ENCODE peak calls at places on chromosomes 16 and 17, in four cellular contexts. C is adrenal gland, S is cardiac muscle cell, H is aorta. F is an unnamed sample.
A peak's percentile ranks its signal among the peaks of the same experiment; 100 is the strongest.

GRCh38 chr16:85225721-85226120 is 113.4 kb upstream of the CIBAR2 start:
- DNase-seq in C (no peak), S (no peak), H (no peak), F (no peak)

GRCh38 chr17:45200701-45201100 is 21.0 kb upstream of the FMNL1 start:
- DNase-seq in C (no peak), S (no peak), H (no peak), F (peak; percentile 70)

GRCh38 chr17:14396542-14396941 is 95.7 kb downstream of the HS3ST3B1 start:
- DNase-seq in C (no peak), S (no peak), H (no peak), F (no peak)

GRCh38 chr16:50596762-50597450 is 48.7 kb downstream of the NKD1 start:
- DNase-seq in C (no peak), S (no peak), H (peak; percentile 57), F (peak; percentile 41)

GRCh38 chr16:57477531-57478202 is 8.6 kb downstream of the DOK4 start:
- DNase-seq in C (no peak), S (peak; percentile 46), H (peak; percentile 79), F (no peak)

GRCh38 chr17:74454197-74455024 is 12.0 kb upstream of the CD300A start:
- DNase-seq in C (peak; percentile 95), S (no peak), H (peak; percentile 96), F (peak; percentile 98)

GRCh38 chr17:48637323-48638260 is 11.4 kb upstream of the HOXB9 start:
- DNase-seq in C (no peak), S (no peak), H (peak; percentile 31), F (no peak)

GRCh38 chr16:58462997-58463891 is 36.7 kb upstream of the NDRG4 start:
- DNase-seq in C (peak; percentile 75), S (peak; percentile 65), H (no peak), F (peak; percentile 39)

GRCh38 chr17:81457917-81458555 is 54.6 kb downstream of the ACTG1 start:
- DNase-seq in C (no peak), S (no peak), H (no peak), F (no peak)

GRCh38 chr16:68386628-68387027 is 61.7 kb downstream of the SMPD3 start:
- DNase-seq in C (no peak), S (no peak), H (peak; percentile 59), F (no peak)

GRCh38 chr16:67842509-67843342 is 606 bp downstream of the THAP11 start:
- DNase-seq in C (peak; percentile 79), S (peak; percentile 59), H (peak; percentile 83), F (peak; percentile 65)

GRCh38 chr17:80901319-80901718 is 90.3 kb upstream of the CHMP6 start:
- DNase-seq in C (no peak), S (no peak), H (no peak), F (no peak)

GRCh38 chr16:56732832-56733231 is 2.9 kb downstream of the NUP93 start:
- DNase-seq in C (no peak), S (no peak), H (no peak), F (no peak)

GRCh38 chr16:76450890-76451289 is 173.7 kb downstream of the CNTNAP4 start:
- DNase-seq in C (no peak), S (no peak), H (no peak), F (no peak)

GRCh38 chr17:48127371-48128051 is 19.9 kb downstream of the SNX11 start:
- DNase-seq in C (no peak), S (no peak), H (no peak), F (no peak)

GRCh38 chr16:72442381-72443158 is 270.6 kb upstream of the PMFBP1 start:
- DNase-seq in C (no peak), S (no peak), H (no peak), F (no peak)

GRCh38 chr17:2828396-2829038 is 32.3 kb downstream of the RAP1GAP2 start:
- DNase-seq in C (peak; percentile 82), S (peak; percentile 79), H (peak; percentile 92), F (peak; percentile 89)

GRCh38 chr16:14111713-14112538 is 40.8 kb downstream of the MRTFB start:
- DNase-seq in C (peak; percentile 71), S (no peak), H (peak; percentile 77), F (peak; percentile 44)

GRCh38 chr17:53950207-53950857 is 127.6 kb downstream of the KIF2B start:
- DNase-seq in C (no peak), S (peak; percentile 51), H (no peak), F (no peak)

GRCh38 chr16:10744370-10745030 is 858 bp downstream of the NUBP1 start:
- DNase-seq in C (peak; percentile 54), S (no peak), H (peak; percentile 67), F (no peak)

GRCh38 chr17:5841862-5842261 is 228.3 kb upstream of the WSCD1 start:
- DNase-seq in C (no peak), S (no peak), H (no peak), F (no peak)

GRCh38 chr17:18319604-18320256 is 4.6 kb downstream of the SMCR8 start:
- DNase-seq in C (peak; percentile 78), S (peak; percentile 69), H (peak; percentile 67), F (no peak)

GRCh38 chr16:86573646-86574508 is 4.5 kb upstream of the FOXL1 start:
- DNase-seq in C (no peak), S (no peak), H (no peak), F (no peak)

GRCh38 chr16:68190745-68191510 is 45.0 kb downstream of the ESRP2 start:
- DNase-seq in C (no peak), S (no peak), H (no peak), F (no peak)

GRCh38 chr16:10352262-10352661 is 33.6 kb upstream of the ATF7IP2 start:
- DNase-seq in C (no peak), S (no peak), H (no peak), F (no peak)

GRCh38 chr17:40122466-40122943 is 734 bp downstream of the MSL1 start:
- DNase-seq in C (peak; percentile 68), S (peak; percentile 78), H (peak; percentile 88), F (peak; percentile 85)

GRCh38 chr17:1473841-1474240 is 17.8 kb upstream of the CRK start:
- DNase-seq in C (no peak), S (no peak), H (no peak), F (no peak)

GRCh38 chr17:17239832-17240231 is 2.9 kb upstream of the FLCN start:
- DNase-seq in C (no peak), S (no peak), H (no peak), F (no peak)

GRCh38 chr16:89383095-89384003 is 107.0 kb downstream of the ANKRD11 start:
- DNase-seq in C (peak; percentile 84), S (peak; percentile 81), H (peak; percentile 66), F (peak; percentile 80)
- H3K4me1 ChIP-seq in C (peaks cover 32% of the 10 kb centered on the region), S (peaks cover 46% of the 10 kb centered on the region), H (no peaks in the 10 kb centered on the region), F (peaks cover 36% of the 10 kb centered on the region)

GRCh38 chr16:25868041-25868600 is 176.4 kb downstream of the HS3ST4 start:
- DNase-seq in C (no peak), S (no peak), H (no peak), F (no peak)
- H3K4me3 ChIP-seq in C (no peak overlapping the region), S (no peak overlapping the region), H (no peak overlapping the region), F (no peak overlapping the region)

GRCh38 chr17:29591737-29592624 is 951 bp upstream of the ANKRD13B start:
- DNase-seq in C (peak; percentile 93), S (peak; percentile 93), H (peak; percentile 96), F (peak; percentile 97)

GRCh38 chr17:29594441-29595090 is 1.6 kb downstream of the ANKRD13B start:
- DNase-seq in C (no peak), S (no peak), H (no peak), F (no peak)

GRCh38 chr17:29595107-29595942 is 2.4 kb downstream of the ANKRD13B start:
- DNase-seq in C (no peak), S (no peak), H (no peak), F (no peak)

GRCh38 chr17:29592850-29593545 is at the start of gene ANKRD13B:
- DNase-seq in C (no peak), S (peak; percentile 45), H (peak; percentile 87), F (peak; percentile 69)

DNA sequence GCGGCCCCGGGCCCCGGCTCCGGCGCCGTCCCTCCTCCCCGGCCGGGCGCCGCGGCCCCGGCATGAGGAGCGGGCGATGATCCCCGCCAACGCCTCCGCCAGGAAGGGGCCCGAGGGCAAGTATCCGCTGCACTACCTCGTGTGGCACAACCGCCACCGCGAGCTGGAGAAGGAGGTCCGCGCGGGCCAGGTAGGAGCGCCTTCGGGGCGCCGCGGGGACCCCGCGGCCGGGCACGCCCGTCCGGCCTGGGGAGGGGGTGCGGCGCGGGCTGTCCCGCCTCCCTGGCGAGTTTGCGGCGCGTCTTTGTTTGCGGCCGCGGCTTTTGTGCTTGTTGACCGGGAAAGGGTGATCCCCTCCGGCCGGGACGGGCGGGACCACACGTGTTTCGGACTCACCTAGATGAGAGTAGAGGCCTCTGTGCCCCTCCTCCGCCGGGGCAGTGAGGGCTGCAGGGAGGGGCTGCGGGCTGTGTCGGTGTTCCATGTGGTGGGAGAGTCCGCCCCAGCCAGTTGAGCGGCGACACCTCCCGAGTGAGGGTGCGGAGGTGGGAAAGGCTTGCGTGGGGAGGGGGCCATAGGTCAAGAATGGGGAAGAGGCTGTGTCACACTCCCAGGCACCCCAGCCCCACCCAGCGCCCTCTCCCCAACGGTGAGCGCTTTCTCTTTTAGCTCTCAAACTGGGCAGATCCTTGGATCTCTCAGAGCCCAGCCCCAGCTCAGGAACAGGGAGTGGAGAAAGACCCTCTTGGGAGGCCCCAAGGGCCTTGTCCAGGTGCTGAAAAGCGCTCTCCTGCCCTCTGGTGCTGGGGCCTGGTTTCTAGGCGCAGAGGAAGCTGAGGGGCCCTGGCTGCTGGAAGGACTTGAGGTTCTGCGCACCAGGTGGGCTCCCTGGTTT is 861 bp downstream of the ANKRD13B start:
- DNase-seq in C (no peak), S (peak; percentile 86), H (peak; percentile 75), F (peak; percentile 73)
- H3K4me1 ChIP-seq in C (peaks cover 40% of the 10 kb centered on the region), S (peaks cover 16% of the 10 kb centered on the region), H (peaks cover 2% of the 10 kb centered on the region), F (peaks cover 3% of the 10 kb centered on the region)

GRCh38 chr17:62970617-62971016 is 4.6 kb downstream of the TANC2 start:
- DNase-seq in C (no peak), S (no peak), H (no peak), F (no peak)

GRCh38 chr17:62965649-62966425 is at the start of gene TANC2:
- DNase-seq in C (peak; percentile 93), S (peak; percentile 91), H (peak; percentile 92), F (peak; percentile 94)

GRCh38 chr17:62967111-62967449 is 1.0 kb downstream of the TANC2 start:
- DNase-seq in C (no peak), S (no peak), H (no peak), F (no peak)

GRCh38 chr17:62966426-62967110 is 533 bp downstream of the TANC2 start:
- DNase-seq in C (no peak), S (peak; percentile 65), H (peak; percentile 90), F (no peak)

GRCh38 chr17:62968445-62968923 is 2.4 kb downstream of the TANC2 start:
- DNase-seq in C (peak; percentile 71), S (peak; percentile 87), H (no peak), F (no peak)
- H3K4me3 ChIP-seq in C (no peak overlapping the region), S (peak overlapping the region; percentile 98), H (no peak overlapping the region), F (no peak overlapping the region)

DNA sequence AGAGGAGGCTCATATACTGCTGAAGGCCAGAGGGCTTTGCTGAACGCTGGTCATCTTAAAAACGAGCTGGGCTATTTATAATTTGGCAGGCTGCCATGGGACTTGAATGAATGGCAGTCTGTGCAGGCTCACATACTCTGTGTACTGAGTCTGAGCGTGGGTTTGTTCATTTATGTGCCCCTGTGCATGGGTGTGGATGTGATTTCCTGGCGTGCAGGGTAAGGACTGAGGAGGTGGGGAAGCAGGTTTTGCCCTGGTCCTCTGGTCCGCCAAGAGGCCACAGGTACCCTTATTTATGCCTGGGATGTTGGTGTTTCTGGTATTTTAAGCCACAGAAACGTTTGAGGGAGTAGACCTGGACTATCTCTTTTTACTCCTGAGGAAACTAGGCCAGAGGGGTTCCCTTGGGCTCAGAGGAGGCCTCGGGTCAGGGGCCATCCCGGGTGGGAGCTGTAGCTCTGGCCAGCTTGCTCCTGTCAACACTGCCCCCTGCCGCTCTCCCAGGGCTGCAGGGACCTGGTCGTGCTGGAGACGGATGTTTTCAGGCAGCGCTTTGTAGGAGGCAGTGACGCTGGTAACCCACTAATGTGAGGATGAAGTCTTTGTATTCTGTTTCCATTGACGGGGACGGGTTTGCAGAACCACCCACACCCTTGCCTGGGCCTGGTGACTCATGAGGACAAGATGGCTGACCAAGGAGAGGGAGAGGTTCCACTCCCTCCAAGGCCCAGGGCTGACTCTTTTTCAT is 184.4 kb downstream of the MSI2 start:
- DNase-seq in C (peak; percentile 92), S (peak; percentile 93), H (peak; percentile 77), F (peak; percentile 88)
- H3K4me1 ChIP-seq in C (peaks cover 61% of the 10 kb centered on the region), S (peaks cover 77% of the 10 kb centered on the region), H (no peaks in the 10 kb centered on the region), F (peaks cover 20% of the 10 kb centered on the region)

F was measured in right cardiac atrium.